ENCODE peak calls at places on chromosome 2, in four cellular contexts. E is astrocyte, W is endothelial cell of umbilical vein, G is fibroblast of lung. A is an unnamed sample.

GRCh38 chr2:216695401-216695821 is at the start of gene IGFBP5:
- DNase-seq in E (peak; percentile 85), W (peak; percentile 11), G (peak; percentile 96), A (peak; percentile 89)

GRCh38 chr2:127672341-127673303 is 2.7 kb downstream of the LIMS2 start:
- DNase-seq in E (no peak), W (no peak), G (no peak), A (peak; percentile 23)

GRCh38 chr2:10136187-10136934 is 13.8 kb downstream of the RRM2 start:
- DNase-seq in E (no peak), W (no peak), G (no peak), A (no peak)

GRCh38 chr2:36952748-36953197 is 13.6 kb downstream of the STRN start:
- DNase-seq in E (no peak), W (no peak), G (no peak), A (no peak)

GRCh38 chr2:20148841-20149702 is 75.9 kb downstream of the SDC1 start:
- DNase-seq in E (peak; percentile 97), W (peak; percentile 87), G (peak; percentile 88), A (no peak)

GRCh38 chr2:8076453-8077284 is 605.2 kb upstream of the ID2 start:
- DNase-seq in E (no peak), W (no peak), G (no peak), A (no peak)

GRCh38 chr2:113182471-113183260 is 8.9 kb downstream of the PSD4 start:
- DNase-seq in E (no peak), W (no peak), G (no peak), A (no peak)

GRCh38 chr2:54558188-54558975 is 102.3 kb downstream of the SPTBN1 start:
- DNase-seq in E (peak; percentile 61), W (peak; percentile 86), G (peak; percentile 60), A (peak; percentile 84)

GRCh38 chr2:135798762-135799161 is 38.2 kb downstream of the LCT start:
- DNase-seq in E (no peak), W (peak; percentile 15), G (no peak), A (no peak)
- TF ChIP-seq CTCF in E (peak; percentile 29), W (no peak), G (peak; percentile 40), A (no peak)

GRCh38 chr2:207226671-207227061 is 60.9 kb upstream of the KLF7 start:
- DNase-seq in E (no peak), W (no peak), G (no peak), A (no peak)
- H3K4me3 ChIP-seq in E (no peak overlapping the region), W (no peak overlapping the region), G (peak overlapping the region; percentile 20), A (peak overlapping the region; percentile 28)

DNA sequence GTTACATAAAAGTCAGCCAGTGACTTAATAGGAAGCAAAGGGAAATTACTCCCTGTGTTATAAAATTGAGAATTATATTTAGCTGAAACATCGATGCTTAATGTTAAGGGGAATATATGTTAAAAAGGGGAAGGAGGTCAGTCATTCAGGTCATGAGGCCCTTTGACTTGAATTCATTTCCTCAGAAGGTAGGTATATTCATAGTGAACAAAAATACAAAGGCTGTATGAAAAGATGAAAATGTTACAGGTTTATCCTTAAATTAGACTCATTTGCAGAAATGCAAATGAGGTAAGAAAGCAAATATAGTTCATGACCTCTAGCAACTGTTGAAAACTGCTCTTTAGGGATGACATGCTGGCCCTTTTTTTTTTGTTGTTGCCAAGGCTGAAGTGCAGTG is 20.8 kb downstream of the MSH6 start:
- DNase-seq in E (no peak), W (no peak), G (no peak), A (no peak)
- H3K36me3 ChIP-seq in E (peaks cover 78% of the 10 kb centered on the region), W (peaks cover 24% of the 10 kb centered on the region), G (peaks cover 31% of the 10 kb centered on the region), A (peaks cover 99% of the 10 kb centered on the region)

DNA sequence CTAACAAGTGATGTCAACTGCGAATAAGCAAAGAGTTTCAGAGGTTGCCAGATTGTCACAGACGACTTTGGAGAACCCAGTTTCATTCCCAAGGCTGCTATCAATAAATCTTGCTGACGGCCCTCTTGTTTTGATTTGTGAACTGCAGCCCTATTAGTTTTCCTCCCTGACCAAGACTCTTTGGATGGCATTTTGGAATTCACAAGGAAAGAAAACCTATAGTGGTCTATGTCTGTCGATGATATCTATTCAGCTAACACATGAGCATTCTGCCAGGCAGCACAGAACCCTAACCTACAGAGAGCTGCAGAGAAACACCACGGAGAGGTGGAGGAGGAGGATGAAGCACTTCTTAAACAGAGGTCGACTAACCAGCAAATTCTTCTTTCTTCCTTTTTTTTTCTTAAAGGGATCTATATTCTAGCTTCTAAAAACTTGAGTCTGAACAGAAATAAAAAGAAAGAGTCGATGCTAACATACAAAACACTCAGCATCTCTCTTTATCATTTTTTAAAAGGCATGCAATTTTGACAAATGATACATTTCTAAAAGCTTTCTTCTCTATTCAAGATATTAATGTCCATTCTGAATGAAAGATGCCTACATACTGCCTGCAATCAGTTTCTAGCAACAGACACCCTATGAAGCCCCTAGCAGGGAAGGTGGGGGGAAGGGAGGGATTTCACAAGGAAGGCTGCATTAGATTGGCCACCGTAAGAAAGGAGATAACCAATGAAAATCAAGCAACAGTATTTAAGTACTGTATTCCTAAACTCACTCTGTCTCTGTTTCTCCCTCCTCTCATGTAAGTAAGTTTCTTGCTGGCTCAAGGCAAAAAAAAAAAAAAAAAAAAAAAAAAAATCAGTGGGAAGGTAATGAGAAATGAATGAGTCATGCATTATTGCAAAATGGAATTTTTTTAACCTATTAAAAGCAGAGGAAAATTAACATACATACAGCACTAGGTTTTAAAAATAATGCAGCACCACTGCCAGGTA is 83.0 kb upstream of the CHRNA1 start:
- DNase-seq in E (peak; percentile 96), W (peak; percentile 53), G (peak; percentile 98), A (no peak)
- TF ChIP-seq CTCF in E (no peak), W (no peak), G (no peak), A (no peak)

GRCh38 chr2:165462433-165462832 is 7.1 kb upstream of the CSRNP3 start:
- DNase-seq in E (no peak), W (no peak), G (no peak), A (no peak)
- H3K4me3 ChIP-seq in E (no peak overlapping the region), W (no peak overlapping the region), G (no peak overlapping the region), A (no peak overlapping the region)

DNA sequence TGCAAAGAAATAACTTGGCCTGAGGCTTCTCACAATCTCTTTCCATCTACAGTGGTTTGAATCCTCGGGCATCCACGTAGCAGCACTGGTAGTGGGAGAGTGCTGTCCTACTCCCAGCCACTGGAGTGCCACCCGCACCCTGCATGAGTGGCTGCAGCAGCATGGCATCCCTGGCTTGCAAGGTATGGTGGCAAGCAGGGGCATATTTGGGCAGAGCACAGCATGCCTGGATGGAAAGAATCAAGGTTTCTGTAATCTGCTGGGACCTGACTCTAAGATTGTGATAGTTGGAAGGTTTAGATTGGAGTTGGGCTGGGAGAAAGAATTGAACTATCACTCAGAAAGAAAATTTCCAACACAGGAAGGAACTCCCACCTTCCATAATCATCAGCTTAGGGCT is 4.0 kb downstream of the CAD start:
- DNase-seq in E (no peak), W (no peak), G (no peak), A (no peak)
- H3K36me3 ChIP-seq in E (peaks cover 47% of the 10 kb centered on the region), W (peaks cover 28% of the 10 kb centered on the region), G (peaks cover 18% of the 10 kb centered on the region), A (peaks cover 60% of the 10 kb centered on the region)

GRCh38 chr2:229582151-229582550 is 132.2 kb downstream of the DNER start:
- DNase-seq in E (no peak), W (no peak), G (no peak), A (no peak)

GRCh38 chr2:229591611-229592010 is 122.7 kb downstream of the DNER start:
- DNase-seq in E (no peak), W (no peak), G (no peak), A (no peak)

GRCh38 chr2:229586012-229586411 is 128.3 kb downstream of the DNER start:
- DNase-seq in E (peak; percentile 45), W (no peak), G (peak; percentile 23), A (no peak)

DNA sequence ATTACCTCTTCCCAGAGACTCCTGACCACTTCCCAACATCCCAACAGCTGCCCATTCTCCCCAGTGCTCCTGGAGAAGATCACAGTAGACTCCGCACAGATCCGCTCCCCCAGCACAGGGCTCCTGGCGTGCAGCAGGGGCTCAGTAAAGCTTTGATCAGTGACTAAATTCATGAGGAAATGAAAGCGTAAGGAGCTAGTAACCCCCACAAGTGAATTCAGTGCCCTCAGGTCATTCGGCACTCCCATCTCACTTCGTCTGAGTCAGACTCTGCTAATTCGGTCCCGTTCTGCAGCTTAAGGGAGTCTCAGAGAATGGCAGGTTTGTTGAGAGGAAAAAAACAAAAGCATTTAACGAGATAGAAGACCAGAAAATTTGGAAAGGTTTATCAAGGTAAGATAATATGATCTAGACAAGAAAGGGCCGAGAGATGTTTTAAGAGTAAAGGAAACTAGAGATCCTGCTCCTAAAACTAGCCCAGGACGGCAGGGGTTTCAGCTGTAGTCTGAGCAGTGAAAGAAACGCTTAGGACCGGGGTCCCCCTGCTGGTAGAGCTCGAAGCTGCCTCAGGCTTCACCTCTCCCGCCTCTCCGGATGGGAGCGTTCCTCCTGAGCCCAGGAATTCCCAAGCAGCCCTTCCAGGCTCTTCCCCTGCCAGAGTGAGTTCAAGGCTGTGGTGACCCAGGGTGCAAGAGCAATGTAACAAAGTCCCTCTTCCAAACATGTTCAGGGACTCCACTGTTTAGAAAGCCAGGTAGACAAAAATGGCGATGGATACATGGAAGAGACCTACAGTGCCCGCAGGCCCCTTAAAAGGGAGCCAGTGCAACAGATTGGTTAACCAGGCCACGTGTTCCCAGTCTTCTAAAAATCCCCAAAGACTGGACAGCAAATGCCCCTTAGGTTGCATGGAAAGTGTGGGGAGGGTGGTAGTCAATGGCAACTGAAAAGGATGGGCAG is 127.3 kb downstream of the DNER start:
- DNase-seq in E (peak; percentile 64), W (peak; percentile 53), G (peak; percentile 87), A (peak; percentile 75)
- TF ChIP-seq CTCF in E (peak; percentile 91), W (peak; percentile 70), G (peak; percentile 85), A (no peak)

DNA sequence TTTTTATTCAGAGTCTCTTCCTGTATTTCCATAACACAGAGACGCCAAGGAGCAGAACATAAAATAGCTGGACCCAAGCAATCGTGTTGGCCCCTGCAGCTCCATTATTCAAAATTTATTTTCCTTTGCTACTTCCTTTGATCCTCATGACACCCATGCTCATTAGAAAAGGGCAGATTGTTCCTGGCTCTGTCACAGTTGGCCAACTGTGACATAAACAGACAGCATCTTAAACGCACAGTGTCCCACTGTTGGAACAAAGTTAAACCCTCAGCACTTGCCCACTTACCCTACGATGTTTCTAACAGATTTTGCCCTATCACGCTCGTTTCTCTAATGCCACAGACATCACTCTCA is 35.9 kb downstream of the IL1R2 start:
- DNase-seq in E (no peak), W (no peak), G (no peak), A (no peak)
- H3K4me3 ChIP-seq in E (no peak overlapping the region), W (no peak overlapping the region), G (no peak overlapping the region), A (no peak overlapping the region)

GRCh38 chr2:238055841-238056240 is 5.0 kb upstream of the SCLY start:
- DNase-seq in E (no peak), W (no peak), G (no peak), A (no peak)

DNA sequence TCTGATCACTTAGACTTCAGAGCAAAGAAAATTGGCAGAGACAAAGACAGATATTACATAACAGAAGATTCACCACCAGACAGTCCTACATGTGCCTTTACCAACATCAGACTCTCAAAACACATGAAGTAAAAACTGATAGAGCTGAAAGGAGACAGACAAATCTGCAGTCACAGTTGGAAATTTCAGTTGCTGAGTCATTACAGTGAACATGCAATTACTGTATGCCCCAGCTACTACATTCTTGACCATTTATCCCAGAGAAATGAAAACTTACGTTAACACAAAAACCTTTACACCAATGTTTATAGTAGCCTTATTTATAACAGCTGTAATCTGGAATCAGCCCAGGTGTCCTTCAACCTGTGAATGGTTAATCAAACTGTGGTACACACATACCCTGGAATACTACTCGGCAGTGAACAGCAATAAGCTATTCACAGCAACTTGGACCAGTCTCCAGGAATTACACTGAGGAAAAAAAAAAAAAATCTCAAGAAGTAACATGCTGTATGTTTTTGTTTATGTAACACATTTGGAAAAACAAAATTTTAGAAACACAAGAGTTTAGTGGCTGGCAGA is 7.5 kb upstream of the SCLY start:
- DNase-seq in E (peak; percentile 12), W (no peak), G (peak; percentile 7), A (no peak)
- H3K36me3 ChIP-seq in E (no peaks in the 10 kb centered on the region), W (no peaks in the 10 kb centered on the region), G (no peaks in the 10 kb centered on the region), A (no peaks in the 10 kb centered on the region)

A was measured in stomach.